ENCODE peak calls at places on chromosomes 1 and 21, in nine cellular contexts. N is posterior vena cava; Z is stimulated activated CD4-positive, alpha-beta T cell treated with anti-CD3 and anti-CD28 coated beads, Interleukin-1b, Interleukin-23, amount 100 ng/mL, for 1 hour; L is EL; P is T47D; F is mucosa of gallbladder; V is psoas muscle; D is HS-5; B is prostate gland. Y is an unnamed sample.

GRCh38 chr1:56645663-56646330 is 683 bp downstream of the PRKAA2 start:
- DNase-seq in N (no peak), Z (no peak), L (peak), P (peak), F (peak), V (no peak), D (no peak), B (peak), Y (peak)

GRCh38 chr1:14996133-14997050 is 157.2 kb upstream of the TMEM51 start:
- DNase-seq in N (no peak), Z (no peak), L (peak), P (no peak), F (no peak), V (no peak), D (peak), B (no peak), Y (peak)

GRCh38 chr1:32902535-32902920 is 1.3 kb upstream of the TMEM54 start:
- DNase-seq in N (no peak), Z (no peak), L (no peak), P (no peak), F (no peak), V (no peak), D (no peak), B (no peak), Y (no peak)

GRCh38 chr1:184424945-184425344 is 38.1 kb downstream of the C1orf21 start:
- DNase-seq in N (no peak), Z (no peak), L (no peak), P (no peak), F (no peak), V (no peak), D (no peak), B (no peak), Y (no peak)

GRCh38 chr21:37582613-37583012 is 216.0 kb downstream of the DYRK1A start:
- DNase-seq in N (no peak), Z (no peak), L (peak), P (peak), F (peak), V (no peak), D (no peak), B (peak), Y (no peak)

GRCh38 chr1:4633346-4633745 is 21.1 kb upstream of the AJAP1 start:
- DNase-seq in N (no peak), Z (no peak), L (no peak), P (no peak), F (no peak), V (no peak), D (no peak), B (no peak), Y (no peak)

GRCh38 chr1:230423261-230423660 is 2.9 kb downstream of the PGBD5 start:
- DNase-seq in N (no peak), Z (no peak), L (no peak), P (no peak), F (no peak), V (no peak), D (no peak), B (no peak), Y (no peak)

GRCh38 chr1:90800012-90800717 is 83.1 kb upstream of the BARHL2 start:
- DNase-seq in N (no peak), Z (no peak), L (no peak), P (peak), F (no peak), V (no peak), D (no peak), B (no peak), Y (no peak)

GRCh38 chr1:37478451-37478871 is 4.1 kb downstream of the ZC3H12A start:
- DNase-seq in N (peak), Z (no peak), L (peak), P (no peak), F (no peak), V (no peak), D (peak), B (no peak), Y (no peak)

GRCh38 chr1:37472994-37473393 is 1.4 kb upstream of the ZC3H12A start:
- DNase-seq in N (peak), Z (no peak), L (no peak), P (no peak), F (no peak), V (no peak), D (no peak), B (no peak), Y (no peak)

GRCh38 chr1:113088972-113089371 is 16.0 kb downstream of the LRIG2 start:
- DNase-seq in N (no peak), Z (no peak), L (no peak), P (no peak), F (no peak), V (no peak), D (no peak), B (no peak), Y (no peak)

GRCh38 chr21:45014747-45015468 is 59.5 kb upstream of the ADARB1 start:
- DNase-seq in N (peak), Z (no peak), L (no peak), P (no peak), F (no peak), V (no peak), D (no peak), B (no peak), Y (peak)

GRCh38 chr1:20724364-20725188 is 6.8 kb upstream of the KIF17 start:
- DNase-seq in N (peak), Z (no peak), L (no peak), P (no peak), F (no peak), V (peak), D (no peak), B (no peak), Y (no peak)

GRCh38 chr21:21165063-21165645 is 166.9 kb downstream of the NCAM2 start:
- DNase-seq in N (no peak), Z (no peak), L (peak), P (peak), F (peak), V (no peak), D (peak), B (no peak), Y (no peak)

Y was measured in nephron progenitor cell.